ENCODE peak calls at places on chromosomes 6 and 20, in four cellular contexts. S is stomach, V is Peyer's patch, X is gastrocnemius medialis. G is an unnamed sample.
A peak's percentile ranks its signal among the peaks of the same experiment; 100 is the strongest.

GRCh38 chr20:5145365-5146301 is 18.8 kb downstream of the CDS2 start:
- DNase-seq in S (no peak), X (no peak), V (no peak), G (no peak)

GRCh38 chr6:100678027-100678426 is 203.1 kb downstream of the ASCC3 start:
- DNase-seq in X (no peak), V (no peak), S (no peak), G (no peak)

GRCh38 chr20:1357921-1358671 is 29.2 kb upstream of the SDCBP2 start:
- DNase-seq in V (no peak), S (no peak), X (no peak), G (no peak)

GRCh38 chr6:37056439-37057127 is 51.1 kb downstream of the FGD2 start:
- DNase-seq in S (no peak), V (no peak), X (no peak), G (no peak)

GRCh38 chr6:106974337-106974998 is at the start of gene CD24:
- DNase-seq in S (peak; percentile 86), V (peak; percentile 83), X (no peak), G (no peak)

GRCh38 chr20:40669692-40670091 is 19.3 kb downstream of the MAFB start:
- DNase-seq in V (no peak), X (no peak), S (peak; percentile 65), G (no peak)

GRCh38 chr6:44268095-44268628 is 2.1 kb upstream of the TMEM151B start:
- DNase-seq in V (peak; percentile 59), X (no peak), S (peak; percentile 69), G (no peak)

GRCh38 chr6:134880487-134881190 is 69.3 kb downstream of the ALDH8A1 start:
- DNase-seq in X (no peak), V (no peak), S (no peak), G (no peak)

GRCh38 chr20:16441526-16442164 is 131.6 kb downstream of the KIF16B start:
- DNase-seq in V (no peak), S (no peak), X (no peak), G (no peak)

GRCh38 chr6:10993896-10994295 is 50.2 kb downstream of the ELOVL2 start:
- DNase-seq in S (no peak), X (no peak), V (no peak), G (no peak)

GRCh38 chr20:39155996-39156395 is 193.9 kb downstream of the DHX35 start:
- DNase-seq in X (no peak), V (no peak), S (no peak), G (no peak)

GRCh38 chr6:85389180-85389797 is 60.6 kb upstream of the NT5E start:
- DNase-seq in X (no peak), V (no peak), S (no peak), G (no peak)

GRCh38 chr6:89034586-89035251 is 45.8 kb upstream of the PNRC1 start:
- DNase-seq in V (no peak), X (peak; percentile 68), S (no peak), G (no peak)

GRCh38 chr6:30687659-30688431 is 1.4 kb upstream of the PPP1R18 start:
- DNase-seq in X (no peak), V (no peak), S (no peak), G (no peak)

GRCh38 chr6:106702451-106703110 is 73.2 kb downstream of the QRSL1 start:
- DNase-seq in X (no peak), S (peak; percentile 80), V (peak; percentile 81), G (no peak)

GRCh38 chr20:1835126-1835525 is 60.1 kb upstream of the SIRPA start:
- DNase-seq in S (no peak), V (no peak), X (no peak), G (no peak)

GRCh38 chr20:2797136-2797983 is 3.1 kb downstream of the CPXM1 start:
- DNase-seq in V (no peak), X (no peak), S (no peak), G (no peak)

GRCh38 chr6:150195996-150196417 is 53.2 kb downstream of the PPP1R14C start:
- DNase-seq in X (peak; percentile 55), S (no peak), V (no peak), G (no peak)

GRCh38 chr6:140912686-140913085 is 1220.0 kb upstream of the GJE1 start:
- DNase-seq in S (no peak), V (no peak), X (no peak), G (no peak)

GRCh38 chr6:167588181-167588919 is 238.4 kb upstream of the AFDN start:
- DNase-seq in X (no peak), V (peak; percentile 8), S (no peak), G (no peak)

GRCh38 chr6:155245871-155246270 is 17.9 kb upstream of the CLDN20 start:
- DNase-seq in S (no peak), X (no peak), V (no peak), G (no peak)

GRCh38 chr20:56439784-56440291 is 27.8 kb downstream of the CASS4 start:
- DNase-seq in V (no peak), S (peak; percentile 35), X (no peak), G (no peak)

GRCh38 chr6:149035806-149036205 is 281.7 kb upstream of the TAB2 start:
- DNase-seq in V (no peak), S (no peak), X (no peak), G (no peak)

GRCh38 chr20:38573381-38573780 is 7.6 kb upstream of the ADIG start:
- DNase-seq in V (no peak), S (no peak), X (no peak), G (no peak)

GRCh38 chr20:25238319-25239037 is 9.4 kb upstream of the PYGB start:
- DNase-seq in X (no peak), S (no peak), V (no peak), G (no peak)

GRCh38 chr6:140774080-140774505 is 1358.6 kb upstream of the GJE1 start:
- DNase-seq in S (no peak), X (no peak), V (no peak), G (no peak)

GRCh38 chr6:30060634-30060981 is 457 bp upstream of the POLR1H start:
- DNase-seq in V (peak; percentile 38), X (no peak), S (no peak), G (no peak)

GRCh38 chr6:13131935-13132661 is 196.2 kb downstream of the TBC1D7 start:
- DNase-seq in X (no peak), S (no peak), V (no peak), G (no peak)

GRCh38 chr6:149271348-149272340 is 45.9 kb upstream of the TAB2 start:
- DNase-seq in S (no peak), X (no peak), V (peak; percentile 87), G (peak; percentile 21)

GRCh38 chr20:46174469-46175126 is 56.5 kb downstream of the CD40 start:
- DNase-seq in S (peak; percentile 75), X (peak; percentile 26), V (peak; percentile 72), G (no peak)

GRCh38 chr6:150377211-150377781 is 8.5 kb downstream of the IYD start:
- DNase-seq in X (no peak), V (no peak), S (no peak), G (no peak)

GRCh38 chr6:169589293-169589692 is 112.5 kb downstream of the WDR27 start:
- DNase-seq in V (peak; percentile 76), S (no peak), X (no peak), G (no peak)

GRCh38 chr6:129882510-129883023 is 21.5 kb upstream of the TMEM244 start:
- DNase-seq in V (peak; percentile 20), S (no peak), X (no peak), G (no peak)

GRCh38 chr6:139369068-139369467 is 5.4 kb downstream of the CITED2 start:
- DNase-seq in V (no peak), S (no peak), X (no peak), G (no peak)

GRCh38 chr20:24647713-24648112 is 178.3 kb downstream of the SYNDIG1 start:
- DNase-seq in S (no peak), X (no peak), V (no peak), G (no peak)

DNA sequence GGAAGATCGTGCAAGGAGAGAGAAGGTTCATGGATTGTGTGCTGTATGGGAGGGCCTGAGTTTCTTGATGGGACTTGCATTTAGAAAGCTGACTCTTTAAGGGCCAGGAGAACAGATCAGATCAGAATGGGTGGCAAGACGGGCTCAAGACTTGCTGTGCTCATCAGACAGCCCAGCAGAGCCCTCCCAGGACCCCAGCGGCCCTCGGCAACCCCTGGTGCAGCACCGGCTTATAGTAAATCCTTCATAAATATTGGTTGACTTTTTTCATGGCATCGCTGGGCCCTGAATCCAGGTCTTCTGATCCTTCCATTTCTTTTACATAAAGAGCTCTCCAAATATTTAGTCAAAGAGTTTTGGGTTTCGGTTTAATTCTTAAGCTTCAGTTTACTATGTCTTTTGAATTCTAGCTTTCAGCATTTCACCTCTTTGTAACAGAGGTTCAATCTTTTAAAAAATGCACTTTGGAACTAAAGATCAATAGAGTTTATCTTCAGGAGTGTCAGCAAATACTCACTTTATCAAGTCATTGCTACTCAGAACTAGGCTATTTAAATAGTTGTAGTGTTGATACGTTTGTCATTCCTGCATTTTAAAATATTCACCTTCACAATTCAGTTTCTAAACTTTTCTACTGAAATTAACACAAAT is 205.6 kb downstream of the ZDHHC14 start:
- DNase-seq in X (no peak), S (no peak), V (no peak), G (no peak)
- TF ChIP-seq POLR2A in X (no peak), S (no peak), V (no peak), G (no peak)

GRCh38 chr20:63258826-63259225 is 4.6 kb upstream of the NKAIN4 start:
- DNase-seq in V (no peak), S (no peak), X (no peak), G (no peak)
- H3K27me3 ChIP-seq in V (no peaks in the 10 kb centered on the region), S (peaks cover 94% of the 10 kb centered on the region), X (peaks cover 34% of the 10 kb centered on the region), G (peaks cover 6% of the 10 kb centered on the region)

DNA sequence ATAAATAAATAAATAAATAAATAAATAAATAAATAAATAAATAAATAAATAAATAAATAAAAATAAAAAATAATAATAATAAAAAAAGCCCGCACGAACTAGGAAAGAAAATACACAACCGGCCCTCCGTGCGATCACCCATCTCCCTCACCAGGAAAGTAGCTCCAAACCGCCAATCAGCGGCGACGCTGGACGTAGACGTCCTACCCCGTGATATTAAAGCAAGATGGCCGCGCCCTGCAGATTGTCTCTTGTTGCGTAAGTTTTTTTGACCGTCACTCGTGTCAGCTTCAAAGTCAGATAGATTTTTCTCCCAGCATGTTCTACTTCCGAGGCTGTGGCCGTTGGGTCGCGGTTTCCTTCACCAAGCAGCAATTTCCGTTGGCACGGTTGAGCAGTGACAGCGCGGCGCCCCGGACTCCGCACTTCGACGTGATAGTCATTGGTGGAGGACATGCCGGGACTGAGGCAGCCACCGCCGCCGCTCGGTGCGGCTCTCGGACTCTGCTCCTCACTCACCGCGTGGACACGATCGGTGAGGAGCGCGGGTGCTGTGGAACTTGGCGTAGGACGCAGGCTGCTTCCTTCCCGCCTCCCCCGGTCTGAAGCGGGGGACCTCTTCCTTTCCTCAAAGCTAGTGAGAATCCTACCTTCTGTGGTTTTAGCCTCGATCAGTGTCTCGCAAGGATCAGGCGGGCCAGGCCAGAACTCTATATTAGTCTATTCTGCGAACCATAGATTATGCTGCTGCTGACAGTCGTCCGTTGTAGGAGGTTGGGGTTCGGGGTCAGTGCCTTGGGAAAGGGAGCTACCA is at the start of gene MTO1:
- DNase-seq in V (peak; percentile 91), X (peak; percentile 82), S (peak; percentile 91), G (peak; percentile 62)
- TF ChIP-seq POLR2A in V (peak; percentile 70), X (peak; percentile 40), S (no peak), G (no peak)

GRCh38 chr20:50343125-50343489 is 152.5 kb downstream of the CEBPB start:
- DNase-seq in X (no peak), S (no peak), V (no peak), G (no peak)
- H3K27me3 ChIP-seq in X (no peaks in the 10 kb centered on the region), S (no peaks in the 10 kb centered on the region), V (no peaks in the 10 kb centered on the region), G (no peaks in the 10 kb centered on the region)

GRCh38 chr20:35702051-35702823 is 3.0 kb downstream of the ROMO1 start:
- DNase-seq in S (no peak), X (no peak), V (no peak), G (no peak)
- TF ChIP-seq POLR2A in S (no peak), X (no peak), V (no peak), G (no peak)

G was measured in esophagus squamous epithelium.